ENCODE peak calls at places on chromosomes 16 and 17, in seven cellular contexts. Z, X, S, J, C, Q and R are unnamed samples.

GRCh38 chr17:72119280-72119962 is 1.4 kb upstream of the SOX9 start:
- DNase-seq in S (no peak), C (no peak), X (no peak), Q (no peak), Z (no peak), J (no peak), R (no peak)

GRCh38 chr16:28981517-28981916 is 3.3 kb upstream of the LAT start:
- DNase-seq in C (no peak), S (peak; percentile 88), X (no peak), J (no peak), Z (no peak), Q (no peak), R (no peak)

GRCh38 chr16:86901483-86901882 is 323.1 kb downstream of the FOXL1 start:
- DNase-seq in C (peak; percentile 72), X (no peak), Q (no peak), S (no peak), J (no peak), Z (peak; percentile 28), R (no peak)

GRCh38 chr17:8022358-8023038 is 16.4 kb upstream of the ALOX15B start:
- DNase-seq in Z (no peak), S (no peak), Q (no peak), C (peak; percentile 15), X (no peak), J (no peak), R (no peak)

GRCh38 chr17:49223517-49224197 is 6.9 kb downstream of the PHOSPHO1 start:
- DNase-seq in S (peak; percentile 97), J (no peak), Z (no peak), C (peak; percentile 10), X (peak; percentile 13), Q (peak; percentile 47), R (peak; percentile 60)

GRCh38 chr16:26569793-26570192 is 496.9 kb upstream of the C16orf82 start:
- DNase-seq in Q (no peak), C (no peak), S (peak; percentile 78), J (no peak), Z (no peak), X (no peak), R (no peak)

GRCh38 chr17:36918260-36918691 is 19.0 kb upstream of the LHX1 start:
- DNase-seq in S (peak; percentile 85), C (peak; percentile 53), Z (no peak), Q (no peak), J (no peak), X (no peak), R (no peak)

GRCh38 chr17:18018411-18018921 is 20.5 kb downstream of the ATPAF2 start:
- DNase-seq in Q (no peak), J (no peak), Z (no peak), C (no peak), S (peak; percentile 43), X (no peak), R (no peak)

GRCh38 chr17:44797809-44798208 is 32.3 kb downstream of the GJC1 start:
- DNase-seq in J (no peak), C (peak; percentile 59), S (peak; percentile 55), Q (no peak), Z (peak; percentile 43), X (no peak), R (no peak)

GRCh38 chr17:27322690-27323508 is 29.0 kb downstream of the WSB1 start:
- DNase-seq in C (no peak), Q (no peak), X (no peak), S (peak; percentile 38), J (no peak), Z (no peak), R (no peak)

GRCh38 chr16:71807905-71808592 is 585 bp downstream of the AP1G1 start:
- DNase-seq in Z (peak; percentile 12), J (no peak), C (peak; percentile 21), Q (peak; percentile 23), S (peak; percentile 47), X (peak; percentile 26), R (no peak)

GRCh38 chr16:35908942-35909341 is 2449.5 kb downstream of the TP53TG3F start:
- DNase-seq in S (peak; percentile 41), X (no peak), Z (no peak), Q (no peak), C (no peak), J (no peak), R (no peak)
- H3K9me3 ChIP-seq in S (peaks cover 93% of the 10 kb centered on the region), X (no peaks in the 10 kb centered on the region), Z (no peaks in the 10 kb centered on the region), Q (no peaks in the 10 kb centered on the region), C (peaks cover 29% of the 10 kb centered on the region), J (no peaks in the 10 kb centered on the region), R (no peaks in the 10 kb centered on the region)

GRCh38 chr16:76756423-76756822 is 434.6 kb upstream of the MON1B start:
- DNase-seq in C (no peak), Q (no peak), J (no peak), Z (no peak), X (no peak), S (no peak), R (no peak)
- H3K9me3 ChIP-seq in C (peaks cover 4% of the 10 kb centered on the region), Q (no peaks in the 10 kb centered on the region), J (no peaks in the 10 kb centered on the region), Z (no peaks in the 10 kb centered on the region), X (no peaks in the 10 kb centered on the region), S (no peaks in the 10 kb centered on the region), R (no peaks in the 10 kb centered on the region)

GRCh38 chr17:63682981-63683380 is 16.9 kb downstream of the LIMD2 start:
- DNase-seq in Q (no peak), S (no peak), X (no peak), J (no peak), C (no peak), Z (no peak), R (no peak)
- H3K9me3 ChIP-seq in Q (no peaks in the 10 kb centered on the region), S (no peaks in the 10 kb centered on the region), X (no peaks in the 10 kb centered on the region), J (no peaks in the 10 kb centered on the region), C (no peaks in the 10 kb centered on the region), Z (no peaks in the 10 kb centered on the region), R (no peaks in the 10 kb centered on the region)

DNA sequence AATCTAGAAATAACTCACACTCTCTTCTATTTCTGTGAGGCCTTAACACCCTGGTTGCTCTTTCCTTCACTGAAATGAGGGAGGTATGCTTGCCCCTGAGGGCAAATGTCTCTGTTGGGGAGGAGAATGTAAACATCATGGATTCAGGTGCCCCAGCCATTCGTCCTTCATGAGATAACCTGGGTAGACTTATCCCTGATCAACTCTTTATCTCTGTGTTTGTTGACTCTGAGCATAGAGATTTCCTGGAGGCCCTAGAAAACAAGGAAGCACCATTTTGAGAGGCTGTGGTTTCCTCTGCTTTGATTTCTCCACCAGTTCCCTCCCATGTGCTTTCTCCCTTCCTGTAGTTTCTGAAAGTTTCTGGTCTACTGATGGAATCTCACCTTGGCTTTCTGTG is 77.3 kb downstream of the PHKB start:
- DNase-seq in C (no peak), J (no peak), X (no peak), Z (no peak), S (no peak), Q (no peak), R (no peak)
- H3K9me3 ChIP-seq in C (peaks cover 2% of the 10 kb centered on the region), J (no peaks in the 10 kb centered on the region), X (no peaks in the 10 kb centered on the region), Z (no peaks in the 10 kb centered on the region), S (peaks cover 53% of the 10 kb centered on the region), Q (peaks cover 23% of the 10 kb centered on the region), R (no peaks in the 10 kb centered on the region)

DNA sequence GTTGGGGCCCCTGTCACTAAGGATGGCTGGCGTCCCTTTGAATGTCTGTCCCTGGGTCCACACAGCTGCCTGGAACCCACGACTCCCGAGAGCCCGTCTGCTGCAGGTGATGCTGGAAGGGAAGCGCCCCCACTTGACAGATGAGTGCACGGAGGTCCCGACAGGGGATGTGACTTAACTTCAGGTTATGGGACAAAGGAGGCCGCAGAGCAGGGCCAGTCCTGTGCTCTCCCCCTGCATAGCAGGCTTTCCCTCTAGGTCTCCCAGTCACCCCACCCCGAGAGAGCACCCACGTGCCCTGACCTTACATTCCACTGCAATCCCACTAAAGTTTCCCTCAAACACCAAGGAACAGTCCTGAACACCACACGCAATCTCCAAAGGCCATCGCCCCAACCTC is 6.0 kb upstream of the RCVRN start:
- DNase-seq in Z (no peak), X (no peak), J (no peak), C (no peak), S (no peak), Q (no peak), R (no peak)
- H3K9me3 ChIP-seq in Z (no peaks in the 10 kb centered on the region), X (no peaks in the 10 kb centered on the region), J (no peaks in the 10 kb centered on the region), C (no peaks in the 10 kb centered on the region), S (no peaks in the 10 kb centered on the region), Q (no peaks in the 10 kb centered on the region), R (no peaks in the 10 kb centered on the region)

DNA sequence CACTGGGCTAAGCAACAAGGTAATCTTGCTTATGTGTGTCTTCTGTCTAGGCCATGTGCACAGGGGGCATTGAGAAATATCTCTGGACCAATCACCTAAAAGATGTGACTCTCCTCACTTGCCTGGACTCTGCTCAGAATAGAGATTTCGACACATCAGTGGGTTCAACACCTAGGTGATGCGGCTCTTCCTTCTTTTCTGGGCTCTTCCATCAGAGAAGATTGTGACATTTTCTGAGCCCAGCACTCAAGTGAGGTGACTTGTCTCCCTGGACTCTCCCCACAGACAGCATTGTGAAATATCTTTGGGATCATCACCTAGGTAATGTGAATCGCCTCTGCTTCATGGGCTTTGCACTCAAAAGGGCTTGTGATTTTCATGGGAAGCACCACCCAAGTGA is 1904.1 kb downstream of the TP53TG3F start:
- DNase-seq in Q (no peak), S (no peak), C (no peak), Z (no peak), J (no peak), X (no peak), R (no peak)
- H3K9me3 ChIP-seq in Q (peaks cover 21% of the 10 kb centered on the region), S (peaks cover 80% of the 10 kb centered on the region), C (peaks cover 12% of the 10 kb centered on the region), Z (peaks cover 1% of the 10 kb centered on the region), J (no peaks in the 10 kb centered on the region), X (no peaks in the 10 kb centered on the region), R (peaks cover 2% of the 10 kb centered on the region)

GRCh38 chr16:35626051-35626450 is 2166.6 kb downstream of the TP53TG3F start:
- DNase-seq in S (no peak), Z (no peak), C (no peak), Q (no peak), X (no peak), J (no peak), R (no peak)
- H3K9me3 ChIP-seq in S (peaks cover 71% of the 10 kb centered on the region), Z (no peaks in the 10 kb centered on the region), C (peaks cover 7% of the 10 kb centered on the region), Q (peaks cover 10% of the 10 kb centered on the region), X (no peaks in the 10 kb centered on the region), J (no peaks in the 10 kb centered on the region), R (no peaks in the 10 kb centered on the region)

GRCh38 chr17:5000237-5000639 is 2.5 kb downstream of the KIF1C start:
- DNase-seq in C (no peak), Z (no peak), X (no peak), S (no peak), Q (no peak), J (peak; percentile 82), R (no peak)
- H3K9me3 ChIP-seq in C (no peaks in the 10 kb centered on the region), Z (no peaks in the 10 kb centered on the region), X (no peaks in the 10 kb centered on the region), S (no peaks in the 10 kb centered on the region), Q (no peaks in the 10 kb centered on the region), J (no peaks in the 10 kb centered on the region), R (no peaks in the 10 kb centered on the region)

GRCh38 chr16:34758835-34759234 is 1299.4 kb downstream of the TP53TG3F start:
- DNase-seq in C (no peak), S (no peak), Q (no peak), Z (no peak), X (no peak), J (no peak), R (no peak)
- H3K9me3 ChIP-seq in C (no peaks in the 10 kb centered on the region), S (peaks cover 100% of the 10 kb centered on the region), Q (peaks cover 54% of the 10 kb centered on the region), Z (no peaks in the 10 kb centered on the region), X (no peaks in the 10 kb centered on the region), J (peaks cover 6% of the 10 kb centered on the region), R (peaks cover 11% of the 10 kb centered on the region)